ENCODE peak calls at places on chromosome 5, in six cellular contexts. Y is suprapubic skin, X is fibroblast of mammary gland, I is uterus, V is kidney epithelial cell, G is WTC11. Z is an unnamed sample.

GRCh38 chr5:1818784-1819183 is 17.6 kb downstream of the NDUFS6 start:
- DNase-seq in G (no peak), Y (no peak), I (no peak), V (no peak), X (no peak), Z (no peak)

GRCh38 chr5:106454651-106455415 is 1215.9 kb downstream of the EFNA5 start:
- DNase-seq in X (peak; percentile 10), V (peak; percentile 42), G (peak; percentile 39), Y (no peak), I (no peak), Z (peak; percentile 11)

GRCh38 chr5:67435007-67435406 is 238.4 kb upstream of the CD180 start:
- DNase-seq in X (peak; percentile 20), Y (no peak), V (no peak), I (no peak), G (no peak), Z (no peak)

GRCh38 chr5:176588297-176588696 is 21.7 kb downstream of the GPRIN1 start:
- DNase-seq in V (no peak), I (no peak), G (no peak), X (no peak), Y (no peak), Z (no peak)

GRCh38 chr5:166845044-166845443 is 1446.4 kb upstream of the WWC1 start:
- DNase-seq in Y (no peak), I (no peak), X (peak; percentile 22), G (peak; percentile 28), V (no peak), Z (peak; percentile 32)

GRCh38 chr5:176784218-176785165 is 25.9 kb upstream of the UNC5A start:
- DNase-seq in X (peak; percentile 90), G (no peak), V (peak; percentile 98), Y (no peak), I (no peak), Z (no peak)

GRCh38 chr5:102678267-102679058 is 76.6 kb upstream of the PAM start:
- DNase-seq in V (no peak), Y (no peak), X (peak; percentile 79), G (no peak), I (no peak), Z (no peak)

GRCh38 chr5:91151947-91152346 is 231.2 kb downstream of the ARRDC3 start:
- DNase-seq in G (no peak), Y (peak; percentile 70), V (peak; percentile 70), X (peak; percentile 87), I (no peak), Z (no peak)

GRCh38 chr5:31449175-31449574 is 82.7 kb downstream of the DROSHA start:
- DNase-seq in X (peak; percentile 46), V (no peak), I (no peak), G (no peak), Y (no peak), Z (no peak)

GRCh38 chr5:65801332-65801731 is 79.3 kb downstream of the NLN start:
- DNase-seq in V (no peak), Y (no peak), I (no peak), G (no peak), X (peak; percentile 43), Z (no peak)

GRCh38 chr5:172452398-172453205 is 1.7 kb downstream of the SH3PXD2B start:
- DNase-seq in I (peak; percentile 64), G (no peak), X (peak; percentile 74), Y (no peak), V (no peak), Z (no peak)

GRCh38 chr5:33474004-33474403 is 33.2 kb downstream of the TARS1 start:
- DNase-seq in X (no peak), I (no peak), Y (no peak), V (no peak), G (no peak), Z (no peak)

GRCh38 chr5:78819166-78819565 is 165.9 kb downstream of the ARSB start:
- DNase-seq in I (no peak), X (no peak), Y (no peak), G (no peak), V (no peak), Z (no peak)

GRCh38 chr5:78821519-78821918 is 163.6 kb downstream of the ARSB start:
- DNase-seq in X (no peak), I (no peak), Y (no peak), V (no peak), G (no peak), Z (no peak)

GRCh38 chr5:78816143-78816765 is 167.7 kb upstream of the LHFPL2 start:
- DNase-seq in G (no peak), V (peak; percentile 18), Y (no peak), I (no peak), X (no peak), Z (no peak)

GRCh38 chr5:78823196-78823595 is 161.9 kb downstream of the ARSB start:
- DNase-seq in I (no peak), X (no peak), V (no peak), Y (no peak), G (no peak), Z (no peak)

DNA sequence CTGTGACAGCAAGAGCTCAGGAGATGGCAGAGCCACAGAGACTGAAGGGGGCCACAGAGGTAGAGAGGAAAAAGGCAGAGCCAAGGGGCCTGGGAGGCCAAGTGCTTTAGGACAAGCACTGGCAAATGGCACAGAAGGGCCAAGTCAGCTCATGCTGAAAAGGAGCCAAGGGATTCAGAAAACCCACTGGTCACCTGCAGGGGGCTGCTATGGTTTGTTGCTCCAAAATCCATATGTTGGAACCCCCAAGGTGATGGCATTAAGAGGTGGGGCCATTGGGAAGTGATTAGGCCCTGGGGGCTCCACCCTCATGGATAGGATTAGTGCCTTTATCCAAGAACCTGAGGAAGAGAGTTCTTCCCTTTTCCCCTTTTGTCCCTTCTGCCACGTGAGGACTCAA is 165.4 kb downstream of the ARSB start:
- DNase-seq in Y (no peak), I (no peak), G (no peak), X (no peak), V (no peak), Z (no peak)
- TF ChIP-seq CTCF in Y (no peak), I (no peak), G (no peak), X (no peak), V (no peak), Z (no peak)

GRCh38 chr5:127042593-127042992 is 12.2 kb upstream of the MARCHF3 start:
- DNase-seq in V (no peak), G (no peak), Y (no peak), I (no peak), X (peak; percentile 61), Z (no peak)
- TF ChIP-seq CTCF in V (no peak), G (no peak), Y (no peak), I (no peak), X (peak; percentile 54), Z (peak; percentile 24)

GRCh38 chr5:24816206-24816605 is 171.4 kb upstream of the CDH10 start:
- DNase-seq in I (no peak), Y (no peak), X (no peak), G (no peak), V (peak; percentile 21), Z (no peak)
- TF ChIP-seq CTCF in I (no peak), Y (no peak), X (no peak), G (no peak), V (no peak), Z (no peak)

GRCh38 chr5:139243425-139243965 is 45.3 kb upstream of the SIL1 start:
- DNase-seq in G (no peak), X (peak; percentile 88), V (no peak), Y (no peak), I (no peak), Z (no peak)

GRCh38 chr5:139248826-139249453 is 44.6 kb upstream of the MATR3 start:
- DNase-seq in V (no peak), Y (no peak), G (no peak), I (no peak), X (no peak), Z (no peak)

GRCh38 chr5:139245637-139246335 is 47.6 kb upstream of the SIL1 start:
- DNase-seq in X (no peak), G (no peak), I (no peak), Y (no peak), V (no peak), Z (no peak)

GRCh38 chr5:139251281-139251687 is 42.3 kb upstream of the MATR3 start:
- DNase-seq in X (peak; percentile 12), V (no peak), Y (no peak), I (no peak), G (no peak), Z (no peak)

DNA sequence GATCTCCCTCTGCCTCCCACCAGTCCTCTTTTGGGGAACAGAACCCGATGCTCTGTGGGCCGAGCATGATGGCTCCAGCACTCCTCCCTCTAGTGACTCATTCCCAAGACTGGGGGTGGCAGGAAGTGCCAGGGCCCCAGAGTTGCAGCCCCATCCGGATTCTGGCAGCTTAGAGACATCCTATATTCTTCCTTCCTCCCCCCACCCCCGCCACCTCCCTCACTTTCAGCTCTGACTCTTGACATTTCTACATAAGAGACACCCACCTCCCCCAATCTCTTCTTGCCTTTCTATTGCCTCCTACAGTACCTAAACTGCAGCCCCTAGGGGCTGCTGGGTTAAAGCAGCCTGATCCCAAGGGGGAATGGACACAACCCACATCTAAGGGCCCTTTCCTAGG is 47.1 kb upstream of the MATR3 start:
- DNase-seq in X (peak; percentile 52), I (no peak), G (peak; percentile 12), Y (no peak), V (no peak), Z (no peak)
- TF ChIP-seq CTCF in X (no peak), I (no peak), G (no peak), Y (no peak), V (no peak), Z (no peak)

GRCh38 chr5:148844433-148845279 is 18.2 kb downstream of the ADRB2 start:
- DNase-seq in Y (no peak), X (no peak), V (no peak), I (no peak), G (no peak), Z (no peak)
- TF ChIP-seq CTCF in Y (no peak), X (no peak), V (no peak), I (no peak), G (no peak), Z (no peak)

GRCh38 chr5:78647838-78648358 is 674 bp downstream of the LHFPL2 start:
- DNase-seq in X (peak; percentile 44), V (no peak), I (peak; percentile 69), Y (peak; percentile 70), G (peak; percentile 49), Z (peak; percentile 51)
- TF ChIP-seq CTCF in X (no peak), V (no peak), I (no peak), Y (no peak), G (no peak), Z (no peak)